ENCODE peak calls at places on chromosomes 2 and 18, in nine cellular contexts. I is NCI-H2081; Y is HT-29; A is hippocampal formation; B is T-helper 9 cell; L is activated CD4-positive, CD25-positive, alpha-beta regulatory T cell; D is dorsolateral prefrontal cortex; P is SK-N-DZ; J is stimulated activated CD4-positive, alpha-beta T cell treated with anti-CD3 and anti-CD28 coated beads, Interleukin-4, amount 100 ng/mL, for 1 hour. K is an unnamed sample.

GRCh38 chr2:100422320-100422719 is 4.9 kb upstream of the CHST10 start:
- DNase-seq in I (no peak), Y (peak; percentile 50), A (no peak), B (no peak), L (no peak), D (no peak), P (peak; percentile 29), J (no peak), K (peak; percentile 67)

GRCh38 chr18:63451774-63452173 is 25.0 kb upstream of the SERPINB5 start:
- DNase-seq in I (no peak), Y (peak; percentile 2), A (no peak), B (no peak), L (no peak), D (no peak), P (no peak), J (no peak), K (no peak)

GRCh38 chr18:63366270-63366990 is 576 bp downstream of the KDSR start:
- DNase-seq in I (peak; percentile 23), Y (peak; percentile 68), A (no peak), B (peak; percentile 64), L (peak; percentile 25), D (no peak), P (peak; percentile 5), J (peak; percentile 70), K (peak; percentile 82)

GRCh38 chr2:3491306-3491705 is 28.0 kb downstream of the ADI1 start:
- DNase-seq in I (no peak), Y (no peak), A (no peak), B (no peak), L (no peak), D (no peak), P (no peak), J (no peak), K (no peak)

GRCh38 chr18:10101293-10101701 is 187.5 kb downstream of the VAPA start:
- DNase-seq in I (no peak), Y (no peak), A (no peak), B (no peak), L (no peak), D (no peak), P (no peak), J (no peak), K (peak; percentile 73)

GRCh38 chr2:177282101-177282573 is 17.6 kb upstream of the NFE2L2 start:
- DNase-seq in I (no peak), Y (no peak), A (no peak), B (no peak), L (no peak), D (no peak), P (no peak), J (no peak), K (peak; percentile 6)

GRCh38 chr2:143399679-143400078 is 270.5 kb downstream of the ARHGAP15 start:
- DNase-seq in I (no peak), Y (no peak), A (no peak), B (no peak), L (no peak), D (no peak), P (no peak), J (no peak), K (no peak)

GRCh38 chr2:150425121-150425559 is 62.3 kb downstream of the RND3 start:
- DNase-seq in I (no peak), Y (no peak), A (no peak), B (no peak), L (no peak), D (no peak), P (peak; percentile 3), J (no peak), K (no peak)

GRCh38 chr2:29697715-29698114 is 223.7 kb downstream of the ALK start:
- DNase-seq in I (no peak), Y (no peak), A (no peak), B (no peak), L (no peak), D (no peak), P (no peak), J (no peak), K (no peak)

GRCh38 chr2:148282201-148282600 is 261.3 kb downstream of the MBD5 start:
- DNase-seq in I (no peak), Y (no peak), A (no peak), B (no peak), L (no peak), D (no peak), P (no peak), J (no peak), K (no peak)

GRCh38 chr2:105734762-105735538 is 9.8 kb upstream of the NCK2 start:
- DNase-seq in I (no peak), Y (no peak), A (no peak), B (no peak), L (no peak), D (no peak), P (no peak), J (no peak), K (peak; percentile 73)

GRCh38 chr18:39751161-39751560 is 2185.6 kb upstream of the CELF4 start:
- DNase-seq in I (no peak), Y (no peak), A (no peak), B (no peak), L (no peak), D (no peak), P (no peak), J (no peak), K (no peak)

GRCh38 chr2:179355881-179356280 is 91.2 kb upstream of the SESTD1 start:
- DNase-seq in I (no peak), Y (no peak), A (no peak), B (no peak), L (no peak), D (no peak), P (no peak), J (no peak), K (no peak)

GRCh38 chr18:78073275-78073674 is 823.6 kb downstream of the GALR1 start:
- DNase-seq in I (no peak), Y (no peak), A (peak; percentile 48), B (no peak), L (no peak), D (no peak), P (no peak), J (no peak), K (no peak)

GRCh38 chr2:69177785-69178636 is 165.0 kb downstream of the ANTXR1 start:
- DNase-seq in I (no peak), Y (peak; percentile 86), A (peak; percentile 37), B (no peak), L (no peak), D (peak; percentile 63), P (no peak), J (no peak), K (peak; percentile 91)

K was measured in AG08395.